ENCODE peak calls at places on chromosomes 3 and 15, in six cellular contexts. C, B, E, Y, Z and F are unnamed samples. For H3K9me3, the result is how much of the 10 kb centered on the place peaks cover.

GRCh38 chr15:55774113-55774970 is 31.4 kb upstream of the PRTG start:
- DNase-seq in C (peak), B (peak), E (peak), Y (peak), Z (no peak), F (peak)

GRCh38 chr15:59917504-59918157 is 86.5 kb upstream of the FOXB1 start:
- DNase-seq in C (peak), B (peak), E (peak), Y (peak), Z (peak), F (peak)

GRCh38 chr15:82103500-82103899 is 57.7 kb upstream of the MEX3B start:
- DNase-seq in C (no peak), B (no peak), E (no peak), Y (no peak), Z (no peak), F (no peak)

GRCh38 chr15:101124731-101125558 is 126.9 kb downstream of the CHSY1 start:
- DNase-seq in C (no peak), B (peak), E (peak), Y (no peak), Z (no peak), F (peak)

GRCh38 chr3:31942446-31942845 is 38.6 kb downstream of the OSBPL10 start:
- DNase-seq in C (no peak), B (no peak), E (no peak), Y (no peak), Z (no peak), F (no peak)

GRCh38 chr3:42263354-42264346 is 2.3 kb downstream of the CCK start:
- DNase-seq in C (peak), B (no peak), E (no peak), Y (peak), Z (no peak), F (peak)

GRCh38 chr15:69583627-69584026 is 131.0 kb downstream of the RPLP1 start:
- DNase-seq in C (no peak), B (no peak), E (no peak), Y (no peak), Z (no peak), F (no peak)

GRCh38 chr15:48785712-48786111 is 25.2 kb downstream of the CEP152 start:
- DNase-seq in C (no peak), B (no peak), E (no peak), Y (no peak), Z (no peak), F (no peak)

GRCh38 chr3:172246107-172246870 is 202.0 kb downstream of the GHSR start:
- DNase-seq in C (no peak), B (no peak), E (no peak), Y (no peak), Z (no peak), F (no peak)

GRCh38 chr3:55402886-55403605 is 84.1 kb downstream of the WNT5A start:
- DNase-seq in C (no peak), B (peak), E (peak), Y (no peak), Z (no peak), F (no peak)

GRCh38 chr15:39448409-39448808 is 132.5 kb upstream of the THBS1 start:
- DNase-seq in C (no peak), B (no peak), E (no peak), Y (no peak), Z (no peak), F (no peak)

GRCh38 chr3:160412477-160412876 is 13.0 kb downstream of the SMC4 start:
- DNase-seq in C (no peak), B (no peak), E (no peak), Y (no peak), Z (no peak), F (no peak)

GRCh38 chr15:77002954-77003912 is 8.3 kb downstream of the PSTPIP1 start:
- DNase-seq in C (no peak), B (no peak), E (no peak), Y (no peak), Z (no peak), F (peak)

GRCh38 chr3:133962879-133963278 is 66.8 kb downstream of the SLCO2A1 start:
- DNase-seq in C (no peak), B (peak), E (no peak), Y (no peak), Z (no peak), F (peak)

GRCh38 chr15:52428297-52428696 is 100.4 kb downstream of the MYO5A start:
- DNase-seq in C (no peak), B (peak), E (no peak), Y (no peak), Z (no peak), F (no peak)

GRCh38 chr3:54215521-54215920 is 93.2 kb downstream of the CACNA2D3 start:
- DNase-seq in C (no peak), B (no peak), E (no peak), Y (no peak), Z (no peak), F (no peak)

GRCh38 chr15:38614621-38615020 is 50.0 kb upstream of the RASGRP1 start:
- DNase-seq in C (no peak), B (no peak), E (no peak), Y (no peak), Z (no peak), F (peak)

GRCh38 chr3:182989566-182989965 is 9.2 kb upstream of the DCUN1D1 start:
- DNase-seq in C (no peak), B (no peak), E (no peak), Y (no peak), Z (no peak), F (peak)

GRCh38 chr3:75048650-75049049 is 434.2 kb upstream of the CNTN3 start:
- DNase-seq in C (peak), B (peak), E (no peak), Y (no peak), Z (no peak), F (no peak)

GRCh38 chr15:64702816-64703631 is 72.4 kb downstream of the RBPMS2 start:
- DNase-seq in C (peak), B (peak), E (peak), Y (peak), Z (peak), F (peak)

GRCh38 chr3:138118863-138119766 is 3.7 kb upstream of the DZIP1L start:
- DNase-seq in C (peak), B (peak), E (peak), Y (peak), Z (no peak), F (peak)

GRCh38 chr15:83112233-83112958 is 5.0 kb downstream of the TM6SF1 start:
- DNase-seq in C (no peak), B (peak), E (peak), Y (no peak), Z (no peak), F (no peak)

GRCh38 chr3:141240290-141241247 is 8.9 kb downstream of the PXYLP1 start:
- DNase-seq in C (no peak), B (peak), E (peak), Y (no peak), Z (no peak), F (peak)

GRCh38 chr3:49867871-49868321 is 1.8 kb downstream of the CAMKV start:
- DNase-seq in C (peak), B (peak), E (peak), Y (peak), Z (no peak), F (no peak)

GRCh38 chr3:144112036-144112435 is 140.4 kb downstream of the DIPK2A start:
- DNase-seq in C (no peak), B (no peak), E (no peak), Y (no peak), Z (no peak), F (no peak)

GRCh38 chr15:91535856-91536500 is 317.5 kb upstream of the SLCO3A1 start:
- DNase-seq in C (no peak), B (no peak), E (no peak), Y (no peak), Z (no peak), F (no peak)

GRCh38 chr15:69668963-69669362 is 216.3 kb downstream of the RPLP1 start:
- DNase-seq in C (no peak), B (no peak), E (no peak), Y (no peak), Z (no peak), F (no peak)

GRCh38 chr15:85618956-85619491 is 175.7 kb downstream of the KLHL25 start:
- DNase-seq in C (peak), B (peak), E (peak), Y (peak), Z (no peak), F (peak)

GRCh38 chr15:50137330-50137761 is 18.3 kb upstream of the ATP8B4 start:
- DNase-seq in C (no peak), B (peak), E (peak), Y (no peak), Z (no peak), F (peak)

DNA sequence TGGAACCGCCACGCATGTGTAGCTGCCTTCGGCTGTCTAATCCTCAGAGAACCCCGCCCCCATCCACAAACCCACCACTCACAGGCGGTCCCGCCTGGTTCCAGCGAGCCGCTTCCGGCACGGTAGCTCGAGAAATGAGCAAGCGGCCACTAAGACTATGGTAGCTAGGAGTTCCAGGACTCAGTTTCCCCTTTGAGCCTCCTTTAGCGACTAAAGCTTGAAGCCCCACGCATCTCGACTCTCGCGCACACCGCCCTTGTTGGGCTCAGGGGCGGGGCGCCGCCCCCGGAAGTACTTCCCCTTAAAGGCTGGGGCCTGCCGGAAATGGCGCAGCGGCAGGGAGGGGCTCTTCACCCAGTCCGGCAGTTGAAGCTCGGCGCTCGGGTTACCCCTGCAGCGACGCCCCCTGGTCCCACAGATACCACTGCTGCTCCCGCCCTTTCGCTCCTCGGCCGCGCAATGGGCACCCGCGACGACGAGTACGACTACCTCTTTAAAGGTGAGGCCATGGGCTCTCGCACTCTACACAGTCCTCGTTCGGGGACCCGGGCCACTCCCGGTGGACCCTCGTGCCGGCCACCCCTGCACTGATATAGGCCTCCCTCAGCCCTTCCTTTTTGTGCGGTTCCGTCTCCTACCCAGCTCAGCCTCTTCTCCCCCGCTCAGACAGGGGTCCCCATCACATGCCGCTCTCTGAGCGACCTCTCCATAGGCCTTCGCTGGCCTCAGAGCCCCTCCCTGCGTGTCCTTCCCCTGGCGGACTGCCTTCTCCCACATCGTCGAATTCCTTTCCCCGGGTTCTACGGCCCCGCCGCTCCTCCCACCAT is at the start of gene RAB11A:
- DNase-seq in C (peak), B (peak), E (peak), Y (peak), Z (peak), F (peak)
- H2BK5ac ChIP-seq in C (no peak), B (peak), E (peak), Y (peak), Z (peak), F (peak)

DNA sequence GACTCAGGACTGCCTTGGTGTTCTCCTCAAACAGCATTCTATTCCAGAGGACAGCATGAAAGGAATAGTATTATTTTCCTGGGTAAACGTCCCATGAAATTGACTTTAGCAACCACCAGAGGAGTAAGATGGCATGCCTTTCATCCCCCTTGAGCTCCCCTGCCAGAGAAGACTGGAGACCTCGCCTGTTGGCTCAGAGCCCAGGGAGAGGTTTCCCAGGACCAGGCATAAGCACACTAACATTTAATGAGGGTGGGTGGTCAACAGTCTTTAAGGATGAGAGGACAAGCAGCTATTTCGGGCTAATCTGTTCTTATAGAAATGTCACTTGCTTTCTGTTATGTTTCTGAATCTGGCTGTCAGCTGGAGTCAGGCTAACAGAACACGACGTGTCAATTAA is 390.4 kb downstream of the GABRG3 start:
- DNase-seq in C (no peak), B (no peak), E (no peak), Y (no peak), Z (no peak), F (no peak)
- H3K9me3 ChIP-seq in C (under half), B (under half), E (under half), Y (under half), Z (under half), F (under half)

GRCh38 chr3:184336484-184337230 is 743 bp upstream of the FAM131A start:
- DNase-seq in C (no peak), B (peak), E (peak), Y (no peak), Z (no peak), F (no peak)
- H2BK5ac ChIP-seq in C (no peak), B (peak), E (no peak), Y (peak), Z (peak), F (peak)

GRCh38 chr15:25249236-25250010 is 189.4 kb downstream of the UBE3A start:
- DNase-seq in C (peak), B (no peak), E (no peak), Y (no peak), Z (no peak), F (no peak)
- H3K9me3 ChIP-seq in C (half or more), B (half or more), E (under half), Y (under half), Z (half or more), F (half or more)

DNA sequence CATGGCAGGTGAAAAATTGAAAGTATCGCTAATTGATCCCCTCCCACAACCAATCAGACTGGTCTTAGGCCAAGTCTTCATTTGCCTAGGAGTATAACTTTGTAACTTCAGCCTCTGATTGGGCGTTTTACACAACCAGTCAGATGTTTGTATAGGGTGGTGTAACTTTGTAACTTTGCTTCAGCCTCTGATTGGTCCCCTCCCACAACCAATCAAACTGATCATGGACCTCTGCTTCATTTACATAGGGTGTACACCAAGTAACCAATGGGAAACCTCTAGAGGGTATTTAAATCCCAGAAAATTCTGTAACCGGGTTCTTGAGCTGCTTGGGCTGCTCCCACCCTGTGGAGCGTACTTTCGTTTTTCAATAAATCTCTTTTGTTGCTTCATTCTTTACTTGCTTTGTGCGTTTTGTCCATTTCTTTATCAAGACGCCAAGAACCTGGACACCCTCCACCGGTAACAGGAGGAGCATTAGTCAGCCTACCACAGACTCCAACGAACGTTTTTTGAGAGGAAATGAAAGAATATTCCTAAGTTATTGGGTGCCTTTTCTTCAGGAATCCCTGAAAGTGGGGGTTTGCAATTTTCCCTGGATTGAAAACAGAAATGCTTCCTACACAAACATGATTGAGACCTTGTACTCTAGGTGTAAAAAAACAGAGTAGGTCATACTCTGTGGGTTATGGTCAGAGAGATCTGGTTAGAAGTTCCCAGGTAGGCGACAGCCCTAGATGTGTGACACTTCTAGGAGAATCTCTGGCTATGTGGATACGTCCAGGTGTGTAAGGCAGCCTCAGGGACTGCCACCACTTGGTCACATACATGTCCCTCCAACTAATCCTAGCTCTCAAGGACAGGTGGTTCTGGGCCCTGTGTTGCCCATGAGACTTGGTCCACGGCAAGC is 5.5 kb upstream of the SACM1L start:
- DNase-seq in C (no peak), B (no peak), E (no peak), Y (no peak), Z (no peak), F (no peak)
- H2BK5ac ChIP-seq in C (no peak), B (no peak), E (no peak), Y (no peak), Z (peak), F (no peak)

DNA sequence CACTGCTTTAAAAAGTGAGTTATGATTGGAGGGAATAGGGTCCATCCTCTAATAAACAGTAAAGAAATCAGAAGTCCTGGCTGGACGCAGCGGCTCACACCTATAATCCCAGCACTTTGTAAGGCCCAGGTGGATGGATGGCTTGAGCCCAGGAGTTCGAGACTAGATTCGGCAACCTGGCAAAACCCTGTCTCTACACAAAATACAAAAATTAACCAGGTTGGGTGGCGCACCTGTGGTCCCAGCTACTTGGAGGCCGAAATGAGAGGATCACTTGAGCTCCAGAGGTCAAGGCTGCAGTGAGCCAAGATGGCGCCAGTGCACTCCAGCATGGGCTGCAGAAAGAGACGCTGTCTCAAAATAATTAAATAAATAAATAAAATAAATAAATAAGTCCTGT is 171.2 kb downstream of the POTEB3 start:
- DNase-seq in C (no peak), B (no peak), E (no peak), Y (no peak), Z (no peak), F (no peak)
- H3K9me3 ChIP-seq in C (half or more), B (under half), E (under half), Y (under half), Z (under half), F (under half)

GRCh38 chr3:51332156-51332555 is 52.9 kb upstream of the MANF start:
- DNase-seq in C (no peak), B (no peak), E (no peak), Y (no peak), Z (no peak), F (no peak)
- H2BK5ac ChIP-seq in C (no peak), B (no peak), E (no peak), Y (no peak), Z (no peak), F (no peak)

DNA sequence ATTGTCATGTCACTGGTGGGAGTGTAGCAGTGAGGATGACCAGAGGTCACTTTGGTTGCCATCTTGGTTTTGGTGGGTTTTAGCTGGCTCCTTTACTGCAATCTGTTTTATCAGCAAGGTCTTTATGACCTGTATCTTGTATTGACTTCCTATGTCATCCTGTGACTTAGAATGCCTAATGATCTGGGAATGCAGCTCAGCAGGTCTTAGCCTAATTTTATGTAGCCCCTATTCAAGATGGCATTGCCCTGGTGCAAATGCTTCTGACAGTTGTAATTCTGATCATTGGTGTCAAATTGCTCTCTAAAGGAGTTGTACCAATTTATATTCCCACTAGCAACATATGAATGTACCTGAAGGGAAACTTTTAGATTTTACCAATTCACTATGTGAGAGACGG is 74.4 kb downstream of the STRIT1 start:
- DNase-seq in C (no peak), B (no peak), E (no peak), Y (no peak), Z (no peak), F (peak)
- H3K9me3 ChIP-seq in C (under half), B (under half), E (under half), Y (under half), Z (under half), F (under half)